ENCODE peak calls at places on chromosome 16, in nine cellular contexts. N is SK-N-SH, E is H1, M is GM23338, A is K562, Y is stomach, K is sigmoid colon, Q is spleen, W is endothelial cell of umbilical vein. T is an unnamed sample. For H3K4me1, the result is how much of the 10 kb centered on the place peaks cover.

GRCh38 chr16:88941933-88942909 is 34.8 kb downstream of the CBFA2T3 start:
- DNase-seq in N (peak), E (peak), M (peak), A (no peak), Y (peak), K (no peak), Q (peak), W (no peak), T (peak)

GRCh38 chr16:84851192-84852127 is 31.7 kb downstream of the CRISPLD2 start:
- DNase-seq in N (no peak), E (no peak), M (no peak), A (no peak), Y (peak), K (no peak), Q (no peak), W (no peak), T (no peak)

GRCh38 chr16:23339781-23340180 is 37.7 kb downstream of the SCNN1B start:
- DNase-seq in N (no peak), E (no peak), M (no peak), A (no peak), Y (no peak), K (no peak), Q (no peak), W (no peak), T (no peak)

GRCh38 chr16:11748023-11748403 is 5.4 kb upstream of the TXNDC11 start:
- DNase-seq in N (no peak), E (no peak), M (no peak), A (no peak), Y (no peak), K (no peak), Q (no peak), W (no peak), T (no peak)

GRCh38 chr16:72203401-72203800 is 31.4 kb upstream of the PMFBP1 start:
- DNase-seq in N (no peak), E (no peak), M (no peak), A (no peak), Y (no peak), K (no peak), Q (no peak), W (peak), T (peak)

GRCh38 chr16:57503366-57503765 is 17.1 kb upstream of the DOK4 start:
- DNase-seq in N (no peak), E (no peak), M (peak), A (no peak), Y (no peak), K (peak), Q (no peak), W (no peak), T (no peak)

GRCh38 chr16:50388491-50388890 is 19.7 kb upstream of the BRD7 start:
- DNase-seq in N (no peak), E (no peak), M (no peak), A (no peak), Y (no peak), K (no peak), Q (no peak), W (no peak), T (no peak)

GRCh38 chr16:89312598-89313299 is 95.2 kb downstream of the ZNF778 start:
- DNase-seq in N (no peak), E (no peak), M (no peak), A (no peak), Y (no peak), K (no peak), Q (no peak), W (no peak), T (no peak)

GRCh38 chr16:27237229-27238015 is 31.1 kb downstream of the NSMCE1 start:
- DNase-seq in N (peak), E (no peak), M (peak), A (peak), Y (peak), K (peak), Q (peak), W (peak), T (no peak)

GRCh38 chr16:84382396-84382795 is 14.1 kb downstream of the ATP2C2 start:
- DNase-seq in N (no peak), E (no peak), M (no peak), A (no peak), Y (no peak), K (no peak), Q (peak), W (no peak), T (no peak)

GRCh38 chr16:30903596-30903995 is 7.2 kb downstream of the CTF1 start:
- DNase-seq in N (peak), E (no peak), M (no peak), A (peak), Y (no peak), K (peak), Q (no peak), W (peak), T (no peak)

GRCh38 chr16:75109732-75110243 is 6.8 kb downstream of the LDHD start:
- DNase-seq in N (no peak), E (no peak), M (no peak), A (no peak), Y (peak), K (peak), Q (peak), W (no peak), T (peak)

GRCh38 chr16:53282975-53283946 is 151.0 kb upstream of the RBL2 start:
- DNase-seq in N (peak), E (no peak), M (peak), A (peak), Y (no peak), K (no peak), Q (no peak), W (peak), T (no peak)

GRCh38 chr16:12543700-12544476 is 259.8 kb downstream of the CPPED1 start:
- DNase-seq in N (no peak), E (no peak), M (no peak), A (no peak), Y (no peak), K (no peak), Q (no peak), W (no peak), T (no peak)

GRCh38 chr16:74892574-74893461 is 92.1 kb downstream of the WDR59 start:
- DNase-seq in N (no peak), E (no peak), M (no peak), A (no peak), Y (no peak), K (no peak), Q (no peak), W (no peak), T (no peak)

GRCh38 chr16:2537451-2538379 is at the start of gene PDPK1:
- DNase-seq in N (peak), E (peak), M (peak), A (peak), Y (peak), K (peak), Q (peak), W (peak), T (peak)
- TF ChIP-seq POLR2AphosphoS5 in N (no peak), E (peak), M (peak), A (no peak), Y (peak), K (no peak), Q (peak), W (peak), T (peak)

GRCh38 chr16:14193316-14193871 is 122.3 kb downstream of the MRTFB start:
- DNase-seq in N (no peak), E (no peak), M (peak), A (no peak), Y (peak), K (no peak), Q (no peak), W (no peak), T (peak)
- H3K27ac ChIP-seq in N (no peak), E (no peak), M (no peak), A (no peak), Y (no peak), K (no peak), Q (no peak), W (no peak), T (no peak)

DNA sequence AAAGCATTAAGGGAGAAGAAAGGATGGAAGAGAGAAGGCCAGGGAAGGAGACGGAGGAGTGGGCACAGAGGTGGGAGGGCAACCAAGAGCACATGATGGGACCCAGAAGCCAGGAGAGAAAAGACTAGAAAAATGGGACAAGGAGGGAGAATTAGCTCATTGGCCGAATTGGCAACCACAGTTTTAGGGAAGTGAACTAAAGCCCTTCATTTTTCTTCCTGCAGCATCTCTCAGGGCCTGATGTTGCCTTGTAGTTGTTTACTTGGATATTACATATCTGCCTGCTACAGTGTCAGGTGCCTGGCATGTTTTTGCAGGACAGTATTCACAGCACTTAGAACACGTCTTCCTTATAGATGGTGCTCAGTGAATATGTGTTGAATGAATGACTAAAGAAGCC is 19.0 kb downstream of the EMP2 start:
- DNase-seq in N (no peak), E (no peak), M (no peak), A (no peak), Y (no peak), K (no peak), Q (no peak), W (no peak), T (no peak)
- H3K4me1 ChIP-seq in N (under half), E (under half), M (under half), A (under half), Y (half or more), K (half or more), Q (under half), W (under half), T (under half)

GRCh38 chr16:3065069-3065741 is at the start of gene IL32:
- DNase-seq in N (no peak), E (no peak), M (no peak), A (no peak), Y (peak), K (peak), Q (no peak), W (peak), T (peak)
- TF ChIP-seq POLR2AphosphoS5 in N (no peak), E (no peak), M (no peak), A (no peak), Y (peak), K (no peak), Q (peak), W (no peak), T (peak)

DNA sequence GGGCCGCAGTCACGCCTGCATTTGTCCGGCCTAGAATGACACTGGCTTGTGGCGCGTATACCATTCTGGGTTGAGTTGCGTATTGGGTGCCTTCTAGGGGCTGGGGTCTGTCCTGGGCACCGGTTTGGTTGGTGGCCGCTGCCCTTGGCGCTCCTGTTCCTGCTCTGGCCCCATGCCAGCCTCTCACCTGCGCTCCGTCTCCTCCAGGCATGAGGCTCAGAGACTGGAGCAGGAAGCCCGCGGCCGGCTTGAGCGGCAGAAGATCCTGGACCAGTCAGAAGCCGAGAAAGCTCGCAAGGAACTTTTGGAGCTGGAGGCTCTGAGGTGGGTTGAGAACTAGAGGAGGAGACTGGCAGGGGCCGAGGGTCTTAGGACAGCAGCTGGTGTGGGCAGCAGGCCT is 17.4 kb downstream of the CDIPT start:
- DNase-seq in N (no peak), E (no peak), M (no peak), A (no peak), Y (no peak), K (no peak), Q (no peak), W (no peak), T (no peak)
- H3K27ac ChIP-seq in N (no peak), E (no peak), M (no peak), A (no peak), Y (no peak), K (no peak), Q (no peak), W (no peak), T (no peak)

GRCh38 chr16:1536601-1537000 is 3.1 kb downstream of the TMEM204 start:
- DNase-seq in N (no peak), E (no peak), M (no peak), A (no peak), Y (no peak), K (no peak), Q (no peak), W (no peak), T (no peak)
- H3K4me1 ChIP-seq in N (under half), E (under half), M (under half), A (under half), Y (half or more), K (half or more), Q (half or more), W (under half), T (under half)

T was measured in transverse colon.